ENCODE peak calls at places on chromosome 13, in four cellular contexts. B, X, G and Q are unnamed samples.

GRCh38 chr13:21825801-21826200 is 154.9 kb downstream of the FGF9 start:
- DNase-seq in B (no peak), X (no peak), G (no peak), Q (no peak)

GRCh38 chr13:105878119-105878518 is 657.3 kb downstream of the EFNB2 start:
- DNase-seq in B (no peak), X (no peak), G (no peak), Q (no peak)

GRCh38 chr13:93862259-93862658 is 617.2 kb downstream of the DCT start:
- DNase-seq in B (no peak), X (no peak), G (peak; percentile 37), Q (no peak)

GRCh38 chr13:26861951-26862350 is 101.4 kb upstream of the GPR12 start:
- DNase-seq in B (no peak), X (no peak), G (no peak), Q (no peak)

GRCh38 chr13:30864352-30865130 is 41.5 kb upstream of the MEDAG start:
- DNase-seq in B (no peak), X (no peak), G (peak; percentile 98), Q (no peak)

GRCh38 chr13:77861716-77862115 is 56.9 kb downstream of the EDNRB start:
- DNase-seq in B (no peak), X (no peak), G (peak; percentile 1), Q (no peak)

GRCh38 chr13:67139551-67139950 is 90.6 kb downstream of the PCDH9 start:
- DNase-seq in B (no peak), X (no peak), G (peak; percentile 28), Q (no peak)

GRCh38 chr13:106159295-106160195 is 375.9 kb downstream of the EFNB2 start:
- DNase-seq in B (no peak), X (no peak), G (no peak), Q (no peak)

GRCh38 chr13:106619688-106620555 is 52.0 kb upstream of the ARGLU1 start:
- DNase-seq in B (peak; percentile 10), X (peak; percentile 79), G (peak; percentile 84), Q (peak; percentile 45)

GRCh38 chr13:58397596-58398387 is 766.2 kb downstream of the PCDH17 start:
- DNase-seq in B (no peak), X (no peak), G (no peak), Q (no peak)